ENCODE peak calls at places on chromosome 10, in five cellular contexts. K is IMR-90, Y is left ventricle myocardium inferior, M is Peyer's patch, A is body of pancreas. Q is an unnamed sample. For H3K4me1, the result is how much of the 10 kb centered on the place peaks cover.

GRCh38 chr10:22229756-22230330 is 12.0 kb upstream of the EBLN1 start:
- DNase-seq in A (no peak), M (no peak), Y (no peak), K (no peak), Q (no peak)

GRCh38 chr10:70296406-70296899 is 12.6 kb upstream of the NPFFR1 start:
- DNase-seq in K (peak), A (peak), M (no peak), Y (peak), Q (no peak)

GRCh38 chr10:10687751-10688150 is 329.9 kb upstream of the CELF2 start:
- DNase-seq in A (no peak), Y (no peak), K (no peak), M (no peak), Q (no peak)

GRCh38 chr10:34739915-34740314 is 75.2 kb downstream of the PARD3 start:
- DNase-seq in M (peak), K (peak), A (peak), Y (peak), Q (no peak)

GRCh38 chr10:71998840-71999194 is 34.6 kb downstream of the CHST3 start:
- DNase-seq in M (no peak), Y (peak), A (no peak), K (peak), Q (no peak)

GRCh38 chr10:21634599-21635365 is 100.8 kb downstream of the MLLT10 start:
- DNase-seq in A (no peak), M (no peak), Y (no peak), K (peak), Q (no peak)

GRCh38 chr10:67033878-67034277 is 108.0 kb downstream of the LRRTM3 start:
- DNase-seq in K (no peak), Y (no peak), A (no peak), M (no peak), Q (no peak)

GRCh38 chr10:47021850-47022249 is 110.6 kb downstream of the PTPN20 start:
- DNase-seq in A (no peak), M (no peak), Y (no peak), K (no peak), Q (no peak)

GRCh38 chr10:101563497-101564040 is 24.5 kb downstream of the POLL start:
- DNase-seq in A (no peak), Y (no peak), M (no peak), K (no peak), Q (no peak)

DNA sequence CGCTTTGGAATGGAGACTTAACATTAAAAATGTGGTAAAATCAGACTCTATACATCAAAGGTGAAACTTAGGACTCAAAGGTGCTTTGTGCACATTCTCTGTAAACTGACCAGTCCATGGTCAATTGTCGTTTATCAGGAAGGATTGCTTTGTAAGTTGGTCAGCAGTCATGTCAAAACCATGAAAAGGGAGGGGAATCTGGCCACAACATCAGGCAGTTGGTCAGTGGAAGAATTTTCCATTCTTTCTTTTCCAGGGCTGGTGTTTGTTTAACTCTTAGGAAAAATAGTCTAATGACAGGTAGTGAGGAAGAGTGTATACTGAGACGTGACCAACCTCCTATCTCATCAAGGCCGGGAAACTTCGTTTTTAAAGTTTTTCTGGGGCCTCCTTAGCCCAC is 226.5 kb downstream of the ADK start:
- DNase-seq in A (no peak), Y (no peak), M (no peak), K (no peak), Q (no peak)
- H3K4me1 ChIP-seq in A (under half), Y (under half), M (under half), K (under half), Q (under half)

DNA sequence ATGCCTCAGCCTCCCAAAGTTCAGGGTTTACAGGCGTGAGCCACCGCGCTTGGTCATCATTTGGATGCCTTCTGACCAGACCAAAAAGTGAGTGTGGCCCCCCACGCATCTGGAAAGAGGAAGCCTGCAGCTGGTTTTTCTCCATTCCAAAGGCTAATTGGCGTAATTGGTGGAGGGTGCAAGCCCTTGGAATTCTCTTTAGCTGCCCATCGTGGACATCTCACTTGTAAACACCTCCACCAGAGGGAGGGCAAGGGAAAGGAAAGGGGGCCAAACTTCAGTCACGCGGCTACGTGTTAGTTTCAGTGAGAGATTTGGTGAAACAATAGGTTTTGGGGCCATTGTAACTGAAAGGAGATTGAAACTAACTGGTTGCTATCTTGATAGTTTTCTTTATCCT is 4.1 kb upstream of the ARHGAP21 start:
- DNase-seq in M (no peak), Y (no peak), K (no peak), A (no peak), Q (no peak)
- TF ChIP-seq CTCF in M (no peak), Y (no peak), K (peak), A (no peak), Q (no peak)

GRCh38 chr10:6225263-6225814 is 22.6 kb downstream of the PFKFB3 start:
- DNase-seq in A (no peak), M (no peak), K (no peak), Y (no peak), Q (no peak)
- H3K4me3 ChIP-seq in A (no peak), M (no peak), K (no peak), Y (no peak), Q (no peak)

GRCh38 chr10:15254808-15255655 is 86.5 kb upstream of the NMT2 start:
- DNase-seq in M (no peak), A (peak), K (no peak), Y (no peak), Q (peak)

GRCh38 chr10:15258255-15258654 is 89.8 kb upstream of the NMT2 start:
- DNase-seq in Y (no peak), A (no peak), M (no peak), K (no peak), Q (no peak)

GRCh38 chr10:15255961-15256360 is 87.5 kb upstream of the NMT2 start:
- DNase-seq in M (no peak), A (no peak), K (no peak), Y (no peak), Q (no peak)

GRCh38 chr10:15262036-15262713 is 93.7 kb upstream of the NMT2 start:
- DNase-seq in M (no peak), K (peak), A (peak), Y (no peak), Q (no peak)

GRCh38 chr10:15259136-15259535 is 90.6 kb upstream of the NMT2 start:
- DNase-seq in Y (no peak), M (no peak), K (no peak), A (no peak), Q (no peak)
- H3K4me1 ChIP-seq in Y (under half), M (under half), K (under half), A (under half), Q (under half)

GRCh38 chr10:119247550-119247894 is 40.2 kb downstream of the GRK5 start:
- DNase-seq in M (no peak), Y (no peak), A (no peak), K (no peak), Q (no peak)

GRCh38 chr10:119248681-119249080 is 41.3 kb downstream of the GRK5 start:
- DNase-seq in Y (no peak), M (no peak), A (no peak), K (no peak), Q (no peak)

GRCh38 chr10:119243967-119244366 is 36.6 kb downstream of the GRK5 start:
- DNase-seq in A (no peak), M (no peak), K (no peak), Y (no peak), Q (no peak)

GRCh38 chr10:119245272-119245671 is 37.9 kb downstream of the GRK5 start:
- DNase-seq in K (no peak), Y (no peak), A (no peak), M (no peak), Q (no peak)

DNA sequence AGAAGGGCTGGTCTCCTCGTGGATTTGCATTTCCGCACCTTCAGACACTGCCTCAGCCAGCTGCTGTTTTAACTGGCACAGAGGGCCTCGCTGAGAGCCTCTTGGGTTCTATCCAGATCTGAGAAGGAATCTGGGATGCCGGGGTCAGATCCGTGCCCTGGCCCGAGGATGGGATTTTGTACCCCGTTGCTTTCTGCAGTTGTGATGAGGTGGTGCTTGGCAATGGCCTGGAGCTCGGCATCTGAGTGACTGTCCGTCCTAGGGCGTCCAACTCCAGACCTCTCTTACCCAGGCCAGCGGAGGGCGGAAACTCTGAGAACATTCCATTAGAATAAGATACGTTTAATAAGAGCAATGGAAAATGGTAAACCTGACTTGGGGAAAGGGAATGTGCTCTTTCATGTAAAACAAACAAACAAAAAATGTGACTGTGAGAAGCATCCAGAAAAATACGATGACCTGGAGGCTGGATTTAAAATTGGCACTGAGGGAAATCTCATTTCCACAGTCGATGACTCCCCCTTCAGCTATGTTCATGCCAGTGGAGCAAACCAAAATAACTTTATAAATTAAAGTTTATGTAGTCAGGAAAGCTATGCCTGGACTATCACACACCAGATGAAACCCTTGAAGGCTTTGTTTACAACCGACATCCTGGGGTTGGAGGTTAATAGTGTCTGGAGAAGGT is 39.6 kb downstream of the GRK5 start:
- DNase-seq in A (no peak), M (no peak), Y (no peak), K (peak), Q (no peak)
- TF ChIP-seq CTCF in A (no peak), M (no peak), Y (no peak), K (peak), Q (no peak)

DNA sequence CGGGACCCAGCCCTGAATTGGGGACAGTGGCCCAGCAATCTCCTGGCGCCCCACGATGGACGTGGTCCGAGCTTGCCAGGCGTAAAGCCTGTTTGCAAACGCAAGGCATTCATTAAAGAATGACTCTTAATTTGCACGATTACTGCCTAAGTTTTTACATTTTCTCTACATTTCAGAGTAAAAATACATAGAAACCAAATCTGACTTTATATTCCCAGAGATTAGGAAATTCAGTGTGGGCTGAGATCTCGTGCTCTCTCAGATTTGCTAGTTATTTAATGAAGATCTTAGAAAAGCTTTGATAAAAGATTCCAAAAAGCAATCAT is 337 bp upstream of the CCDC3 start:
- DNase-seq in A (no peak), K (no peak), M (no peak), Y (no peak), Q (no peak)
- H3K4me3 ChIP-seq in A (no peak), K (peak), M (peak), Y (peak), Q (no peak)

GRCh38 chr10:88911851-88912250 is 31.8 kb downstream of the STAMBPL1 start:
- DNase-seq in K (no peak), Y (no peak), M (no peak), A (no peak), Q (no peak)

GRCh38 chr10:88913157-88913556 is 33.1 kb downstream of the STAMBPL1 start:
- DNase-seq in A (no peak), M (no peak), Y (no peak), K (peak), Q (no peak)

GRCh38 chr10:88908194-88908593 is 28.1 kb downstream of the STAMBPL1 start:
- DNase-seq in K (no peak), Y (no peak), M (no peak), A (no peak), Q (no peak)

GRCh38 chr10:88913803-88914202 is 33.8 kb downstream of the STAMBPL1 start:
- DNase-seq in Y (no peak), M (no peak), A (no peak), K (no peak), Q (no peak)

GRCh38 chr10:88911121-88911520 is 31.1 kb downstream of the STAMBPL1 start:
- DNase-seq in K (no peak), Y (no peak), M (no peak), A (no peak), Q (no peak)
- H3K4me1 ChIP-seq in K (under half), Y (under half), M (under half), A (under half), Q (under half)

Q was measured in CD8-positive, alpha-beta T cell.